ENCODE peak calls at places on chromosomes 3 and 15, in nine cellular contexts. V is choroid plexus epithelial cell; U is GM10248; L is ACHN; G is T-helper 17 cell; T is AG20443; B is endothelial cell; Q is CD4-positive, alpha-beta T cell; R is lung. H is an unnamed sample.
A peak's percentile ranks its signal among the peaks of the same experiment; 100 is the strongest.

GRCh38 chr15:40100133-40100946 is 8.3 kb downstream of the BMF start:
- DNase-seq in V (no peak), U (no peak), L (no peak), G (no peak), T (no peak), B (no peak), Q (no peak), R (no peak), H (no peak)

GRCh38 chr3:81726735-81727134 is 34.7 kb downstream of the GBE1 start:
- DNase-seq in V (no peak), U (no peak), L (no peak), G (no peak), T (peak; percentile 47), B (no peak), Q (no peak), R (no peak), H (no peak)

GRCh38 chr3:173825731-173826130 is 428.2 kb downstream of the NLGN1 start:
- DNase-seq in V (no peak), U (no peak), L (peak; percentile 20), G (no peak), T (no peak), B (no peak), Q (no peak), R (no peak), H (no peak)

GRCh38 chr3:8557298-8557697 is 55.7 kb downstream of the LMCD1 start:
- DNase-seq in V (no peak), U (no peak), L (no peak), G (no peak), T (no peak), B (no peak), Q (no peak), R (no peak), H (no peak)

GRCh38 chr3:58535531-58536500 is 1.2 kb downstream of the ACOX2 start:
- DNase-seq in V (peak; percentile 55), U (no peak), L (no peak), G (no peak), T (peak; percentile 2), B (no peak), Q (no peak), R (no peak), H (no peak)

GRCh38 chr3:39267631-39268553 is 11.9 kb downstream of the CX3CR1 start:
- DNase-seq in V (no peak), U (no peak), L (no peak), G (peak; percentile 46), T (no peak), B (no peak), Q (peak; percentile 41), R (no peak), H (no peak)

GRCh38 chr3:31533169-31533870 is 595 bp downstream of the STT3B start:
- DNase-seq in V (peak; percentile 35), U (peak; percentile 39), L (peak; percentile 48), G (peak; percentile 50), T (peak; percentile 53), B (peak; percentile 48), Q (peak; percentile 62), R (peak; percentile 52), H (no peak)

GRCh38 chr15:60582370-60583036 is 103.6 kb upstream of the ICE2 start:
- DNase-seq in V (peak; percentile 78), U (peak; percentile 24), L (no peak), G (peak; percentile 44), T (no peak), B (no peak), Q (peak; percentile 51), R (no peak), H (no peak)

GRCh38 chr3:46096336-46096735 is 69.1 kb upstream of the XCR1 start:
- DNase-seq in V (no peak), U (no peak), L (no peak), G (no peak), T (no peak), B (no peak), Q (no peak), R (no peak), H (no peak)

GRCh38 chr3:16548721-16549120 is 35.2 kb upstream of the RFTN1 start:
- DNase-seq in V (peak; percentile 62), U (no peak), L (no peak), G (no peak), T (peak; percentile 20), B (no peak), Q (no peak), R (no peak), H (no peak)

GRCh38 chr3:137201066-137201465 is 243.3 kb downstream of the IL20RB start:
- DNase-seq in V (no peak), U (no peak), L (no peak), G (no peak), T (no peak), B (no peak), Q (no peak), R (no peak), H (no peak)

GRCh38 chr3:152390647-152391046 is 121.9 kb downstream of the MBNL1 start:
- DNase-seq in V (no peak), U (no peak), L (no peak), G (no peak), T (no peak), B (no peak), Q (no peak), R (no peak), H (no peak)

GRCh38 chr3:167733961-167734497 is 663 bp downstream of the PDCD10 start:
- DNase-seq in V (peak; percentile 26), U (no peak), L (no peak), G (no peak), T (no peak), B (no peak), Q (no peak), R (no peak), H (no peak)

GRCh38 chr15:35958021-35958420 is 412.1 kb upstream of the DPH6 start:
- DNase-seq in V (peak; percentile 26), U (no peak), L (no peak), G (no peak), T (no peak), B (no peak), Q (no peak), R (no peak), H (no peak)

GRCh38 chr15:55267401-55268053 is 22.1 kb downstream of the RAB27A start:
- DNase-seq in V (peak; percentile 52), U (peak; percentile 37), L (no peak), G (peak; percentile 60), T (no peak), B (no peak), Q (peak; percentile 62), R (peak; percentile 39), H (no peak)

GRCh38 chr3:99430348-99431134 is 207.9 kb upstream of the COL8A1 start:
- DNase-seq in V (no peak), U (peak; percentile 18), L (no peak), G (no peak), T (no peak), B (no peak), Q (no peak), R (no peak), H (no peak)

GRCh38 chr3:117101697-117102096 is 392.1 kb downstream of the TUSC7 start:
- DNase-seq in V (no peak), U (no peak), L (no peak), G (no peak), T (no peak), B (no peak), Q (no peak), R (no peak), H (no peak)

GRCh38 chr3:160837394-160837975 is 81.5 kb downstream of the PPM1L start:
- DNase-seq in V (no peak), U (no peak), L (no peak), G (no peak), T (no peak), B (no peak), Q (no peak), R (no peak), H (no peak)

GRCh38 chr15:62122249-62122648 is 42.8 kb downstream of the C2CD4B start:
- DNase-seq in V (no peak), U (no peak), L (no peak), G (no peak), T (no peak), B (no peak), Q (no peak), R (no peak), H (no peak)

GRCh38 chr15:74395319-74396145 is 28.1 kb upstream of the CYP11A1 start:
- DNase-seq in V (no peak), U (no peak), L (no peak), G (no peak), T (no peak), B (no peak), Q (no peak), R (no peak), H (no peak)

GRCh38 chr3:179108091-179108490 is 36.5 kb upstream of the ZMAT3 start:
- DNase-seq in V (peak; percentile 81), U (no peak), L (no peak), G (no peak), T (peak; percentile 40), B (no peak), Q (no peak), R (no peak), H (no peak)

GRCh38 chr3:17175187-17175839 is 290.6 kb downstream of the PLCL2 start:
- DNase-seq in V (peak; percentile 88), U (no peak), L (peak; percentile 6), G (no peak), T (peak; percentile 75), B (no peak), Q (no peak), R (no peak), H (no peak)

GRCh38 chr3:170689218-170689874 is 103.5 kb upstream of the SLC7A14 start:
- DNase-seq in V (peak; percentile 85), U (no peak), L (peak; percentile 94), G (no peak), T (peak; percentile 92), B (peak; percentile 4), Q (no peak), R (peak; percentile 78), H (peak; percentile 91)